ENCODE peak calls at places on chromosome 17, in seven cellular contexts. One of them, this sample, is unnamed.

GRCh38 chr17:57619061-57619937 is 125.8 kb downstream of the CCDC182 start:
- DNase-seq in H9: no peak
- DNase-seq in mammary epithelial cell: no peak
- DNase-seq in neural progenitor cell: no peak
- DNase-seq in CD4-positive, alpha-beta T cell: no peak
- DNase-seq in heart right ventricle: no peak
- DNase-seq in mesendoderm: no peak
- DNase-seq in this sample: no peak

GRCh38 chr17:2222901-2223616 is 80.5 kb downstream of the SMG6 start:
- DNase-seq in H9: no peak
- DNase-seq in mammary epithelial cell: peak
- DNase-seq in neural progenitor cell: peak
- DNase-seq in CD4-positive, alpha-beta T cell: peak
- DNase-seq in heart right ventricle: peak
- DNase-seq in mesendoderm: no peak
- DNase-seq in this sample: peak

GRCh38 chr17:21124096-21124495 is 2.7 kb upstream of the DHRS7B start:
- DNase-seq in H9: peak
- DNase-seq in mammary epithelial cell: no peak
- DNase-seq in neural progenitor cell: no peak
- DNase-seq in CD4-positive, alpha-beta T cell: no peak
- DNase-seq in heart right ventricle: no peak
- DNase-seq in mesendoderm: no peak
- DNase-seq in this sample: no peak

GRCh38 chr17:82889496-82890338 is 49.9 kb upstream of the ZNF750 start:
- DNase-seq in H9: no peak
- DNase-seq in mammary epithelial cell: peak
- DNase-seq in neural progenitor cell: no peak
- DNase-seq in CD4-positive, alpha-beta T cell: no peak
- DNase-seq in heart right ventricle: no peak
- DNase-seq in mesendoderm: peak
- DNase-seq in this sample: no peak

GRCh38 chr17:68175905-68176304 is 71.9 kb upstream of the AMZ2 start:
- DNase-seq in H9: no peak
- DNase-seq in mammary epithelial cell: no peak
- DNase-seq in neural progenitor cell: no peak
- DNase-seq in CD4-positive, alpha-beta T cell: no peak
- DNase-seq in heart right ventricle: no peak
- DNase-seq in mesendoderm: no peak
- DNase-seq in this sample: no peak

GRCh38 chr17:32878211-32878610 is 1.3 kb upstream of the MYO1D start:
- DNase-seq in H9: no peak
- DNase-seq in mammary epithelial cell: peak
- DNase-seq in neural progenitor cell: no peak
- DNase-seq in CD4-positive, alpha-beta T cell: no peak
- DNase-seq in heart right ventricle: peak
- DNase-seq in mesendoderm: no peak
- DNase-seq in this sample: no peak

GRCh38 chr17:70767102-70767701 is 597.9 kb downstream of the KCNJ2 start:
- DNase-seq in H9: no peak
- DNase-seq in mammary epithelial cell: peak
- DNase-seq in neural progenitor cell: peak
- DNase-seq in CD4-positive, alpha-beta T cell: no peak
- DNase-seq in heart right ventricle: no peak
- DNase-seq in mesendoderm: peak
- DNase-seq in this sample: no peak

GRCh38 chr17:59357929-59358328 is 26.5 kb downstream of the YPEL2 start:
- DNase-seq in H9: no peak
- DNase-seq in mammary epithelial cell: peak
- DNase-seq in neural progenitor cell: no peak
- DNase-seq in CD4-positive, alpha-beta T cell: no peak
- DNase-seq in heart right ventricle: no peak
- DNase-seq in mesendoderm: no peak
- DNase-seq in this sample: no peak

GRCh38 chr17:3754458-3755334 is 31.0 kb downstream of the HASPIN start:
- DNase-seq in H9: peak
- DNase-seq in mammary epithelial cell: peak
- DNase-seq in neural progenitor cell: peak
- DNase-seq in CD4-positive, alpha-beta T cell: peak
- DNase-seq in heart right ventricle: no peak
- DNase-seq in mesendoderm: peak
- DNase-seq in this sample: no peak

GRCh38 chr17:27597188-27597580 is 33.8 kb upstream of the LGALS9 start:
- DNase-seq in H9: no peak
- DNase-seq in mammary epithelial cell: no peak
- DNase-seq in neural progenitor cell: no peak
- DNase-seq in CD4-positive, alpha-beta T cell: no peak
- DNase-seq in heart right ventricle: no peak
- DNase-seq in mesendoderm: no peak
- DNase-seq in this sample: no peak

GRCh38 chr17:41284546-41284945 is 9.0 kb downstream of the KRTAP9-7 start:
- DNase-seq in H9: no peak
- DNase-seq in mammary epithelial cell: no peak
- DNase-seq in neural progenitor cell: no peak
- DNase-seq in CD4-positive, alpha-beta T cell: no peak
- DNase-seq in heart right ventricle: no peak
- DNase-seq in mesendoderm: no peak
- DNase-seq in this sample: no peak

GRCh38 chr17:82449883-82450356 is 632 bp downstream of the CYBC1 start:
- DNase-seq in H9: no peak
- DNase-seq in mammary epithelial cell: no peak
- DNase-seq in neural progenitor cell: no peak
- DNase-seq in CD4-positive, alpha-beta T cell: no peak
- DNase-seq in heart right ventricle: peak
- DNase-seq in mesendoderm: no peak
- DNase-seq in this sample: no peak

GRCh38 chr17:9729034-9729650 is 62.2 kb downstream of the DHRS7C start:
- DNase-seq in H9: no peak
- DNase-seq in mammary epithelial cell: peak
- DNase-seq in neural progenitor cell: peak
- DNase-seq in CD4-positive, alpha-beta T cell: no peak
- DNase-seq in heart right ventricle: no peak
- DNase-seq in mesendoderm: peak
- DNase-seq in this sample: no peak

GRCh38 chr17:9728564-9728963 is 62.8 kb downstream of the DHRS7C start:
- DNase-seq in H9: no peak
- DNase-seq in mammary epithelial cell: no peak
- DNase-seq in neural progenitor cell: no peak
- DNase-seq in CD4-positive, alpha-beta T cell: no peak
- DNase-seq in heart right ventricle: no peak
- DNase-seq in mesendoderm: no peak
- DNase-seq in this sample: no peak

GRCh38 chr17:9728005-9728404 is 63.4 kb downstream of the DHRS7C start:
- DNase-seq in H9: no peak
- DNase-seq in mammary epithelial cell: no peak
- DNase-seq in neural progenitor cell: no peak
- DNase-seq in CD4-positive, alpha-beta T cell: no peak
- DNase-seq in heart right ventricle: no peak
- DNase-seq in mesendoderm: no peak
- DNase-seq in this sample: no peak

GRCh38 chr17:9726291-9726690 is 65.1 kb downstream of the DHRS7C start:
- DNase-seq in H9: no peak
- DNase-seq in mammary epithelial cell: no peak
- DNase-seq in neural progenitor cell: peak
- DNase-seq in CD4-positive, alpha-beta T cell: no peak
- DNase-seq in heart right ventricle: no peak
- DNase-seq in mesendoderm: no peak
- DNase-seq in this sample: no peak

DNA sequence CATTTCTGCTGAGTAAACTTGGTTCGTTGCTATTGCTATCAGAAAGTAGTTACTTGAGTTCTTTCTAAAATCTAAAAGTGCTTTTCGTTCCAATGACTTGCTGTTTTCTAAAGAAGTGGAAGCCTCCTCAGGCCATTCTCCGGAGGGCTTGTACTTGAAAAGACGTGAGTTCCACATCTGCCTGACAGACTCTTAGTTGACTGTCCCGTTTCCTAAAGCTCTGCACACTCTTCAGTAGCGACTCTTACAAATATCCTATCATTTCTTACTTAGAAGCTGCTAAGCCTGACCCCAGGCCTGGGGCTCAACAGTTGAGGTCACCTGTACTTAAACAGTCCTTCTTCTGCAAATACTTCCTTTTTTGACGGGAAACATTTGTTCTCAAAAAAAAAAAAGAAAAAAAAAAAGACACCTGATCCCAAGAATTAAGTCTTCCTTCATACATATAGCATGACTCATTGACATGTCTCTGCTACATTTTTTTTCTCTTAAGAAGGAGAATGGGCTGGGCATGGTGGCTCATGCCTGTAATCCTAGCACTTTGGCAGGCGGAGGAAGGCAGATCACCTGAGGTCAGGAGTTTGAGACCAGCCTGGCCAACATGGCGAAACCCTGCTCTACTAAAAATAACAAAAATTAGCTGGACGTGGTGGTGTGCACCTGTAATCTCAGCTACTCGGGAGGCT is 61.5 kb downstream of the DHRS7C start:
- DNase-seq in H9: no peak
- DNase-seq in mammary epithelial cell: peak
- DNase-seq in neural progenitor cell: no peak
- DNase-seq in CD4-positive, alpha-beta T cell: no peak
- DNase-seq in heart right ventricle: no peak
- DNase-seq in mesendoderm: peak
- DNase-seq in this sample: no peak
- H3K27ac ChIP-seq in H9: no peak
- H3K27ac ChIP-seq in mammary epithelial cell: no peak
- H3K27ac ChIP-seq in neural progenitor cell: no peak
- H3K27ac ChIP-seq in CD4-positive, alpha-beta T cell: no peak
- H3K27ac ChIP-seq in heart right ventricle: no peak
- H3K27ac ChIP-seq in mesendoderm: peak
- H3K27ac ChIP-seq in this sample: no peak

DNA sequence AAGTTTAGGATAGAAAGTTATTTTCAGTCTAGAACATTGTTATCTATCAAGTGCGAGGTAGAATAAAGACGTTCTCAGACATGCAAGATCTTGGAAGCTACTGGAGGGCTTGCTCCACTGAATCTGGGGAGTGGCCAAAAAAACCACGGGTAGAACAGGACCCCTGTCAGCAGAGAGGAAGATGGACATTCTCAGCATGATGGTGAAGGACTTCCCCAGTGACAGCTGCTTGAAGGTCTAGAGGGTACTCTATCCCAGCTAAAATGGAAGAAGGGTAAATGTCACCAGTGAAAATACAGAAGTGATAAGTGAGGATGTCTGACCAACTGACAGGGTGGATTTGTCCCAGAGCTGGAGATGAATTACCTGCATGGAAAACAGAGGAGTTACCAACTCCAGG is 10.1 kb downstream of the TNFRSF13B start:
- DNase-seq in H9: no peak
- DNase-seq in mammary epithelial cell: no peak
- DNase-seq in neural progenitor cell: no peak
- DNase-seq in CD4-positive, alpha-beta T cell: no peak
- DNase-seq in heart right ventricle: no peak
- DNase-seq in mesendoderm: no peak
- DNase-seq in this sample: no peak
- H3K27ac ChIP-seq in H9: no peak
- H3K27ac ChIP-seq in mammary epithelial cell: no peak
- H3K27ac ChIP-seq in neural progenitor cell: no peak
- H3K27ac ChIP-seq in CD4-positive, alpha-beta T cell: no peak
- H3K27ac ChIP-seq in heart right ventricle: no peak
- H3K27ac ChIP-seq in mesendoderm: no peak
- H3K27ac ChIP-seq in this sample: no peak

GRCh38 chr17:8726951-8727555 is 17.6 kb downstream of the CCDC42 start:
- DNase-seq in H9: peak
- DNase-seq in mammary epithelial cell: peak
- DNase-seq in neural progenitor cell: no peak
- DNase-seq in CD4-positive, alpha-beta T cell: no peak
- DNase-seq in heart right ventricle: no peak
- DNase-seq in mesendoderm: no peak
- DNase-seq in this sample: no peak
- H3K27ac ChIP-seq in H9: no peak
- H3K27ac ChIP-seq in mammary epithelial cell: no peak
- H3K27ac ChIP-seq in neural progenitor cell: no peak
- H3K27ac ChIP-seq in CD4-positive, alpha-beta T cell: no peak
- H3K27ac ChIP-seq in heart right ventricle: no peak
- H3K27ac ChIP-seq in mesendoderm: no peak
- H3K27ac ChIP-seq in this sample: no peak

GRCh38 chr17:39922006-39922405 is 3.6 kb upstream of the GSDMB start:
- DNase-seq in H9: no peak
- DNase-seq in mammary epithelial cell: no peak
- DNase-seq in neural progenitor cell: no peak
- DNase-seq in CD4-positive, alpha-beta T cell: no peak
- DNase-seq in heart right ventricle: no peak
- DNase-seq in mesendoderm: no peak
- DNase-seq in this sample: no peak

GRCh38 chr17:39923230-39923629 is 4.2 kb downstream of the ORMDL3 start:
- DNase-seq in H9: no peak
- DNase-seq in mammary epithelial cell: no peak
- DNase-seq in neural progenitor cell: no peak
- DNase-seq in CD4-positive, alpha-beta T cell: no peak
- DNase-seq in heart right ventricle: no peak
- DNase-seq in mesendoderm: no peak
- DNase-seq in this sample: no peak

GRCh38 chr17:39925282-39926134 is 1.9 kb downstream of the ORMDL3 start:
- DNase-seq in H9: no peak
- DNase-seq in mammary epithelial cell: no peak
- DNase-seq in neural progenitor cell: no peak
- DNase-seq in CD4-positive, alpha-beta T cell: no peak
- DNase-seq in heart right ventricle: no peak
- DNase-seq in mesendoderm: no peak
- DNase-seq in this sample: peak

GRCh38 chr17:39924691-39925055 is 2.7 kb downstream of the ORMDL3 start:
- DNase-seq in H9: no peak
- DNase-seq in mammary epithelial cell: no peak
- DNase-seq in neural progenitor cell: no peak
- DNase-seq in CD4-positive, alpha-beta T cell: no peak
- DNase-seq in heart right ventricle: no peak
- DNase-seq in mesendoderm: no peak
- DNase-seq in this sample: no peak

GRCh38 chr17:39923836-39924690 is 3.3 kb downstream of the ORMDL3 start:
- DNase-seq in H9: peak
- DNase-seq in mammary epithelial cell: no peak
- DNase-seq in neural progenitor cell: peak
- DNase-seq in CD4-positive, alpha-beta T cell: no peak
- DNase-seq in heart right ventricle: no peak
- DNase-seq in mesendoderm: peak
- DNase-seq in this sample: no peak
- H3K27ac ChIP-seq in H9: no peak
- H3K27ac ChIP-seq in mammary epithelial cell: no peak
- H3K27ac ChIP-seq in neural progenitor cell: no peak
- H3K27ac ChIP-seq in CD4-positive, alpha-beta T cell: peak
- H3K27ac ChIP-seq in heart right ventricle: no peak
- H3K27ac ChIP-seq in mesendoderm: no peak
- H3K27ac ChIP-seq in this sample: no peak

GRCh38 chr17:63481488-63481870 is 4.6 kb downstream of the ACE start:
- DNase-seq in H9: no peak
- DNase-seq in mammary epithelial cell: no peak
- DNase-seq in neural progenitor cell: no peak
- DNase-seq in CD4-positive, alpha-beta T cell: no peak
- DNase-seq in heart right ventricle: no peak
- DNase-seq in mesendoderm: no peak
- DNase-seq in this sample: no peak
- H3K27ac ChIP-seq in H9: no peak
- H3K27ac ChIP-seq in mammary epithelial cell: no peak
- H3K27ac ChIP-seq in neural progenitor cell: no peak
- H3K27ac ChIP-seq in CD4-positive, alpha-beta T cell: no peak
- H3K27ac ChIP-seq in heart right ventricle: no peak
- H3K27ac ChIP-seq in mesendoderm: no peak
- H3K27ac ChIP-seq in this sample: peak